ENCODE peak calls at places on chromosomes 11 and 22, in ten cellular contexts. B, K, T, S, W, Z, R, I, O and U are unnamed samples.

GRCh38 chr11:18709414-18709813 is 10.8 kb downstream of the TMEM86A start:
- DNase-seq in S (no peak), I (no peak), T (no peak), R (no peak), K (no peak), Z (no peak), B (no peak), W (no peak), O (no peak), U (no peak)

GRCh38 chr11:132186699-132187098 is 816.3 kb downstream of the NTM start:
- DNase-seq in O (no peak), R (no peak), T (peak; percentile 58), I (no peak), Z (no peak), B (no peak), K (no peak), S (no peak), W (no peak), U (no peak)

GRCh38 chr11:125514336-125515101 is 18.5 kb upstream of the FEZ1 start:
- DNase-seq in O (no peak), K (no peak), B (peak; percentile 61), W (peak; percentile 85), S (peak; percentile 30), Z (no peak), T (no peak), R (no peak), I (peak; percentile 94), U (peak; percentile 57)

GRCh38 chr11:119844808-119845207 is 115.8 kb upstream of the NECTIN1 start:
- DNase-seq in R (no peak), B (no peak), Z (no peak), S (no peak), K (peak; percentile 54), O (no peak), T (no peak), W (no peak), I (no peak), U (no peak)

GRCh38 chr22:23240639-23241389 is 60.5 kb downstream of the BCR start:
- DNase-seq in K (no peak), S (no peak), O (no peak), T (no peak), I (peak; percentile 39), R (no peak), Z (no peak), B (no peak), W (no peak), U (peak; percentile 61)

GRCh38 chr11:114131366-114131963 is 72.0 kb downstream of the ZBTB16 start:
- DNase-seq in W (no peak), R (no peak), K (no peak), Z (no peak), O (no peak), I (no peak), B (no peak), T (no peak), S (no peak), U (no peak)

GRCh38 chr22:31290494-31291402 is 1.5 kb downstream of the PIK3IP1 start:
- DNase-seq in W (peak; percentile 50), T (peak; percentile 96), I (peak; percentile 91), S (peak; percentile 97), O (peak; percentile 83), K (peak; percentile 95), R (peak; percentile 97), B (peak; percentile 52), Z (no peak), U (peak; percentile 97)

GRCh38 chr22:35539910-35540599 is 576 bp upstream of the RASD2 start:
- DNase-seq in B (no peak), K (peak; percentile 61), O (peak; percentile 48), R (peak; percentile 84), W (no peak), Z (no peak), I (peak; percentile 16), T (peak; percentile 92), S (peak; percentile 23), U (peak; percentile 82)

GRCh38 chr22:39292561-39293074 is 26.8 kb downstream of the RPL3 start:
- DNase-seq in S (peak; percentile 94), Z (peak; percentile 73), O (peak; percentile 84), T (peak; percentile 80), W (no peak), I (peak; percentile 86), B (peak; percentile 93), R (peak; percentile 92), K (peak; percentile 94), U (peak; percentile 96)

GRCh38 chr22:49935561-49935960 is 17.1 kb downstream of the CRELD2 start:
- DNase-seq in S (no peak), Z (no peak), K (no peak), O (no peak), W (no peak), R (no peak), I (no peak), B (no peak), T (no peak), U (no peak)

GRCh38 chr22:49481651-49482399 is 345.8 kb downstream of the BRD1 start:
- DNase-seq in Z (no peak), R (no peak), T (no peak), S (no peak), K (no peak), O (no peak), I (no peak), W (no peak), B (no peak), U (no peak)

GRCh38 chr22:37244114-37244921 is at the start of gene RAC2:
- DNase-seq in Z (no peak), I (peak; percentile 99), T (peak; percentile 76), B (peak; percentile 65), R (peak; percentile 63), S (peak; percentile 56), O (no peak), W (peak; percentile 62), K (peak; percentile 77), U (peak; percentile 72)

GRCh38 chr22:19817561-19818263 is 37.0 kb downstream of the GNB1L start:
- DNase-seq in I (no peak), R (no peak), T (no peak), S (no peak), W (no peak), K (no peak), B (no peak), Z (no peak), O (no peak), U (no peak)

GRCh38 chr11:70703141-70704052 is 305.1 kb downstream of the CTTN start:
- DNase-seq in I (no peak), S (no peak), W (no peak), K (no peak), B (no peak), T (peak; percentile 62), R (no peak), Z (no peak), O (no peak), U (no peak)

GRCh38 chr11:12430912-12431311 is 53.5 kb downstream of the PARVA start:
- DNase-seq in R (peak; percentile 66), T (peak; percentile 12), K (peak; percentile 51), S (peak; percentile 90), W (no peak), O (peak; percentile 42), B (peak; percentile 75), I (no peak), Z (no peak), U (peak; percentile 72)

GRCh38 chr11:35491231-35491871 is 34.1 kb downstream of the PAMR1 start:
- DNase-seq in B (peak; percentile 73), K (no peak), I (no peak), R (peak; percentile 89), W (no peak), S (no peak), Z (peak; percentile 95), T (no peak), O (no peak), U (no peak)

GRCh38 chr22:20238567-20239062 is 29.5 kb downstream of the RTN4R start:
- DNase-seq in K (peak; percentile 45), R (no peak), T (peak; percentile 97), B (peak; percentile 9), I (peak; percentile 64), S (no peak), O (peak; percentile 69), W (no peak), Z (no peak), U (peak; percentile 81)

GRCh38 chr22:27885977-27886842 is 32.8 kb downstream of the PITPNB start:
- DNase-seq in I (peak; percentile 34), Z (peak; percentile 86), B (peak; percentile 55), R (peak; percentile 80), O (peak; percentile 57), T (peak; percentile 63), S (peak; percentile 40), K (peak; percentile 40), W (no peak), U (no peak)

GRCh38 chr11:122633219-122633829 is 22.2 kb upstream of the UBASH3B start:
- DNase-seq in I (peak; percentile 48), R (peak; percentile 77), K (no peak), W (no peak), Z (no peak), B (peak; percentile 34), O (peak; percentile 62), S (no peak), T (peak; percentile 49), U (peak; percentile 46)

GRCh38 chr11:14362613-14363012 is 3.6 kb upstream of the RRAS2 start:
- DNase-seq in B (no peak), O (no peak), R (no peak), W (no peak), I (no peak), S (no peak), K (peak; percentile 45), T (no peak), Z (no peak), U (no peak)

GRCh38 chr11:61783717-61784505 is 8.5 kb downstream of the TMEM258 start:
- DNase-seq in S (no peak), Z (no peak), T (no peak), B (no peak), W (no peak), O (no peak), I (peak; percentile 13), K (no peak), R (peak; percentile 31), U (no peak)

GRCh38 chr11:67268684-67269268 is 2.5 kb downstream of the GRK2 start:
- DNase-seq in B (no peak), K (no peak), I (no peak), O (no peak), S (no peak), W (no peak), Z (no peak), T (no peak), R (no peak), U (peak; percentile 47)

GRCh38 chr22:49190816-49191505 is 636.7 kb downstream of the BRD1 start:
- DNase-seq in W (no peak), Z (no peak), K (no peak), I (no peak), O (no peak), S (no peak), T (no peak), R (no peak), B (no peak), U (no peak)

GRCh38 chr22:35375031-35375430 is 5.9 kb upstream of the HMOX1 start:
- DNase-seq in I (peak; percentile 65), R (peak; percentile 20), K (no peak), Z (peak; percentile 42), W (no peak), O (no peak), B (no peak), T (no peak), S (no peak), U (no peak)

GRCh38 chr11:92340839-92341238 is 116.2 kb downstream of the FAT3 start:
- DNase-seq in Z (no peak), R (peak; percentile 19), W (no peak), O (no peak), I (no peak), K (no peak), T (peak; percentile 41), B (peak; percentile 5), S (no peak), U (no peak)

GRCh38 chr11:104798794-104799193 is 99.5 kb downstream of the CASP12 start:
- DNase-seq in I (no peak), O (no peak), B (no peak), K (no peak), W (no peak), R (no peak), T (no peak), Z (no peak), S (no peak), U (no peak)

GRCh38 chr22:43878831-43879550 is 12.8 kb downstream of the PNPLA5 start:
- DNase-seq in R (no peak), O (no peak), T (no peak), S (no peak), Z (no peak), I (no peak), W (no peak), B (no peak), K (no peak), U (no peak)

GRCh38 chr22:49512471-49512870 is 315.2 kb downstream of the BRD1 start:
- DNase-seq in T (no peak), B (no peak), K (no peak), R (no peak), Z (no peak), O (no peak), S (no peak), W (no peak), I (no peak), U (no peak)